ENCODE peak calls at places on chromosomes 16 and 17, in six cellular contexts. S, O, C, F, P and J are unnamed samples.

GRCh38 chr16:14369734-14370598 is 260.1 kb downstream of the PARN start:
- DNase-seq in S (no peak), C (no peak), O (peak), F (no peak), P (peak), J (no peak)

GRCh38 chr17:76868669-76869208 is 535 bp downstream of the MGAT5B start:
- DNase-seq in F (no peak), P (no peak), S (no peak), C (no peak), O (peak), J (no peak)

GRCh38 chr17:11005940-11006339 is 168.1 kb upstream of the PIRT start:
- DNase-seq in C (no peak), O (no peak), S (no peak), F (no peak), P (no peak), J (no peak)

GRCh38 chr16:1826691-1827573 is at the start of the genes FAHD1 and HAGH:
- DNase-seq in P (peak), O (peak), S (peak), F (peak), C (peak), J (peak)

GRCh38 chr17:83037084-83037950 is 42.1 kb upstream of the METRNL start:
- DNase-seq in C (no peak), S (no peak), O (no peak), F (no peak), P (no peak), J (no peak)

GRCh38 chr16:85625053-85625452 is 11.9 kb downstream of the GSE1 start:
- DNase-seq in S (no peak), P (no peak), C (no peak), O (no peak), F (no peak), J (no peak)

GRCh38 chr16:57592591-57593003 is 35.8 kb upstream of the ADGRG1 start:
- DNase-seq in S (peak), F (no peak), C (peak), O (no peak), P (no peak), J (no peak)

GRCh38 chr16:901149-901548 is 69.6 kb downstream of the LMF1 start:
- DNase-seq in P (no peak), C (no peak), O (no peak), S (no peak), F (no peak), J (no peak)

GRCh38 chr16:7233963-7234362 is 98.7 kb upstream of the RBFOX1 start:
- DNase-seq in C (no peak), O (no peak), P (no peak), F (no peak), S (no peak), J (no peak)

GRCh38 chr17:3695723-3696411 is at the start of gene P2RX5:
- DNase-seq in C (peak), F (no peak), P (no peak), O (peak), S (peak), J (no peak)

GRCh38 chr17:3485481-3486068 is 9.8 kb downstream of the ASPA start:
- DNase-seq in C (no peak), O (no peak), S (no peak), P (no peak), F (no peak), J (peak)

GRCh38 chr16:54933281-54934150 is 2.9 kb downstream of the IRX5 start:
- DNase-seq in S (no peak), F (no peak), P (no peak), O (no peak), C (no peak), J (no peak)

GRCh38 chr16:12420661-12421209 is 383.0 kb downstream of the CPPED1 start:
- DNase-seq in C (no peak), F (no peak), P (no peak), S (no peak), O (no peak), J (no peak)

GRCh38 chr16:54305066-54305465 is 18.5 kb upstream of the IRX3 start:
- DNase-seq in O (no peak), C (no peak), P (no peak), S (no peak), F (no peak), J (no peak)

GRCh38 chr16:55249936-55250335 is 74.1 kb upstream of the IRX6 start:
- DNase-seq in C (no peak), F (no peak), S (no peak), O (peak), P (no peak), J (no peak)

GRCh38 chr17:75561927-75562603 is 25.5 kb upstream of the MYO15B start:
- DNase-seq in O (peak), S (no peak), F (no peak), P (no peak), C (no peak), J (no peak)

GRCh38 chr17:78591263-78591671 is 14.1 kb upstream of the DNAH17 start:
- DNase-seq in F (no peak), C (no peak), S (no peak), O (no peak), P (no peak), J (no peak)

GRCh38 chr17:49035470-49036269 is 38.5 kb downstream of the IGF2BP1 start:
- DNase-seq in F (no peak), S (no peak), O (peak), C (no peak), P (peak), J (peak)